ENCODE peak calls at places on chromosomes 12 and 14, in ten cellular contexts. E is ovary, X is thyroid gland, V is right lobe of liver, U is esophagus squamous epithelium, M is heart left ventricle, D is adrenal gland, Y is vagina, Z is IMR-90, W is uterus. Q is an unnamed sample.
A peak's percentile ranks its signal among the peaks of the same experiment; 100 is the strongest.

GRCh38 chr14:101191882-101192660 is 288.5 kb upstream of the RTL1 start:
- DNase-seq in E (no peak), X (no peak), V (no peak), U (no peak), M (no peak), D (no peak), Y (peak; percentile 67), Z (no peak), W (no peak), Q (no peak)

GRCh38 chr12:76318773-76319594 is 29.2 kb downstream of the BBS10 start:
- DNase-seq in E (no peak), X (no peak), V (no peak), U (no peak), M (no peak), D (no peak), Y (no peak), Z (no peak), W (no peak), Q (no peak)

GRCh38 chr14:50775357-50775756 is 55.6 kb downstream of the NIN start:
- DNase-seq in E (no peak), X (no peak), V (no peak), U (no peak), M (no peak), D (no peak), Y (no peak), Z (peak; percentile 93), W (no peak), Q (no peak)

GRCh38 chr12:46523863-46524770 is 151.5 kb upstream of the SLC38A2 start:
- DNase-seq in E (peak; percentile 17), X (no peak), V (no peak), U (no peak), M (no peak), D (peak; percentile 37), Y (no peak), Z (peak; percentile 100), W (no peak), Q (no peak)

GRCh38 chr14:22304324-22304723 is 284.7 kb downstream of the DAD1 start:
- DNase-seq in E (no peak), X (no peak), V (no peak), U (no peak), M (no peak), D (no peak), Y (no peak), Z (no peak), W (no peak), Q (no peak)

GRCh38 chr14:36069535-36069900 is 107.0 kb downstream of the PTCSC3 start:
- DNase-seq in E (no peak), X (peak; percentile 66), V (peak; percentile 26), U (no peak), M (peak; percentile 7), D (peak; percentile 27), Y (no peak), Z (peak; percentile 17), W (no peak), Q (peak; percentile 38)

GRCh38 chr12:6056406-6057211 is 67.9 kb downstream of the VWF start:
- DNase-seq in E (no peak), X (peak; percentile 25), V (no peak), U (no peak), M (no peak), D (no peak), Y (no peak), Z (no peak), W (no peak), Q (no peak)

GRCh38 chr12:58833844-58834243 is 86.5 kb downstream of the LRIG3 start:
- DNase-seq in E (no peak), X (no peak), V (no peak), U (no peak), M (no peak), D (no peak), Y (no peak), Z (no peak), W (no peak), Q (no peak)

GRCh38 chr12:104669057-104669770 is 212.5 kb downstream of the CHST11 start:
- DNase-seq in E (peak; percentile 35), X (peak; percentile 72), V (no peak), U (no peak), M (peak; percentile 70), D (peak; percentile 24), Y (no peak), Z (no peak), W (peak; percentile 48), Q (peak; percentile 83)

GRCh38 chr12:9971158-9971557 is at the start of gene CLEC12A:
- DNase-seq in E (no peak), X (no peak), V (no peak), U (no peak), M (no peak), D (no peak), Y (no peak), Z (no peak), W (no peak), Q (no peak)

GRCh38 chr14:54182419-54183040 is 214.3 kb upstream of the CDKN3 start:
- DNase-seq in E (no peak), X (no peak), V (no peak), U (no peak), M (no peak), D (no peak), Y (no peak), Z (peak; percentile 74), W (no peak), Q (no peak)

GRCh38 chr14:34931206-34931605 is 51.6 kb upstream of the SRP54 start:
- DNase-seq in E (no peak), X (no peak), V (no peak), U (no peak), M (no peak), D (peak; percentile 5), Y (no peak), Z (peak; percentile 11), W (no peak), Q (no peak)

GRCh38 chr14:56664811-56665421 is 85.3 kb downstream of the TMEM260 start:
- DNase-seq in E (no peak), X (peak; percentile 54), V (no peak), U (no peak), M (no peak), D (no peak), Y (peak; percentile 25), Z (no peak), W (no peak), Q (no peak)
- TF ChIP-seq POLR2A in E (no peak), X (no peak), V (no peak), U (no peak), M (no peak), D (no peak), Y (no peak), Z (no peak), W (no peak), Q (no peak)

DNA sequence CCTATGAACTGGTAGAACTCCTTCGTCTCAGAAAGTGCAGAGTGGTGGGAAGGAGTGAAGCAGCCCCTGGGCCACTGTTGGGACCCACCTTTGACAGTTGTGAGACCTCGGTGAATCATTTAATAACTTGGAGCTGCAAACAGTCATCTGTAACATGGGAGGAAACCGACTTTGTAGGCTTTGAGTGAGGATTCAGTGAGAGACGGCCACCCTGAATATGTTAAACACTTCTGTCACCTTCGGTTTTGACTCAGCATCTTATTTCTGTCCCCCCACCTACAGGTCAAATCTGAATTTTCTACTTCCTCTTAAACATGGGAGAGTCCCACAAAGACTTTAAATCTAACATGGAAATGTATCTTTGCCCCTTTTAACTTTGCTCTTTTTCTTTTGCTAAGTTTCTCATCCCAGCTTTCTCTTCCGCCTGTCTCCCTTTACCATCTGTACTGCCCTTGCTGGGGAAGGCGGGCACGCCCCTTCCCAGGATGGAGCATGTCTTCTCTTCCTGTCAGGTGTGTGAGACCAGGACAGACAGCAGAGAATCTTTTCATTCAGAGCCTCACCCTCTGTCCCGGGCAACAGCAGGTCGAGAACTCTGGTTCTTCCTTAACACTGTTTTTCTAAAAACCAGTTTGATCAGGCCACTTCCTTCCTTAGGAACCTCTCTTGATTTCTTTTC is 37.1 kb downstream of the ZC3H14 start:
- DNase-seq in E (no peak), X (no peak), V (no peak), U (no peak), M (no peak), D (no peak), Y (no peak), Z (no peak), W (no peak), Q (no peak)
- H3K36me3 ChIP-seq in E (no peaks in the 10 kb centered on the region), X (peaks cover 58% of the 10 kb centered on the region), V (peaks cover 40% of the 10 kb centered on the region), U (peaks cover 100% of the 10 kb centered on the region), M (peaks cover 100% of the 10 kb centered on the region), D (no peaks in the 10 kb centered on the region), Y (peaks cover 77% of the 10 kb centered on the region), Z (peaks cover 55% of the 10 kb centered on the region), W (no peaks in the 10 kb centered on the region), Q (no peaks in the 10 kb centered on the region)

DNA sequence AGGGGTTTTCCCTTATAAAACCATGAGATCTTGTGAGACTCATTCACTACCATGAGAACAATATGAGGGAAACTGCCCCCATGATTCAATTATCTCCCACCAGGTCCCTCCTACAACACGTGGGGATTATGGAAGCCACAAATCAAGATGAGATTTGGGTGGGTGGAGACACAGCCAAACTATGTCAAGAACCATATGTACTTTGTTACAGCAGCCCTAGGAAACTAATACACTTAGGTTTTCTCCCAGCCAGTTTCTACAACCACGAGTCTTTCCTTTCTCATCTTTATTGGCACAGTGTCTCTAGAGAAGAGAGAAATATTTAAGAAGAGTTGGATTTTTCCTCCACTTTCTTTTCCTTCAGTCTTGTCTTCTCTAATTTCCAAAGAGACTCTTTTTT is 72.5 kb downstream of the BTG1 start:
- DNase-seq in E (no peak), X (no peak), V (no peak), U (no peak), M (no peak), D (no peak), Y (no peak), Z (no peak), W (no peak), Q (no peak)
- H3K4me1 ChIP-seq in E (peaks cover 2% of the 10 kb centered on the region), X (peaks cover 26% of the 10 kb centered on the region), V (no peaks in the 10 kb centered on the region), U (peaks cover 3% of the 10 kb centered on the region), M (peaks cover 35% of the 10 kb centered on the region), D (peaks cover 12% of the 10 kb centered on the region), Y (peaks cover 19% of the 10 kb centered on the region), Z (peaks cover 19% of the 10 kb centered on the region), W (no peaks in the 10 kb centered on the region), Q (peaks cover 3% of the 10 kb centered on the region)

GRCh38 chr14:102320671-102321455 is 1.3 kb downstream of the ZNF839 start:
- DNase-seq in E (no peak), X (no peak), V (no peak), U (no peak), M (no peak), D (no peak), Y (no peak), Z (no peak), W (no peak), Q (no peak)
- TF ChIP-seq POLR2A in E (no peak), X (no peak), V (no peak), U (no peak), M (no peak), D (no peak), Y (no peak), Z (no peak), W (no peak), Q (no peak)

GRCh38 chr12:7089196-7089871 is 2.9 kb downstream of the C1R start:
- DNase-seq in E (no peak), X (no peak), V (no peak), U (no peak), M (no peak), D (no peak), Y (no peak), Z (no peak), W (no peak), Q (no peak)
- H3K36me3 ChIP-seq in E (no peaks in the 10 kb centered on the region), X (no peaks in the 10 kb centered on the region), V (peaks cover 48% of the 10 kb centered on the region), U (peaks cover 48% of the 10 kb centered on the region), M (peaks cover 23% of the 10 kb centered on the region), D (no peaks in the 10 kb centered on the region), Y (peaks cover 45% of the 10 kb centered on the region), Z (peaks cover 59% of the 10 kb centered on the region), W (no peaks in the 10 kb centered on the region), Q (no peaks in the 10 kb centered on the region)

Q was measured in testis.